ENCODE peak calls at places on chromosomes 1 and 21, in seven cellular contexts. One of them, this sample, is unnamed.

GRCh38 chr1:26949266-26949925 is 10.9 kb downstream of the KDF1 start:
- DNase-seq in RKO: no peak
- DNase-seq in ELR: no peak
- DNase-seq in Peyer's patch: no peak
- DNase-seq in HEK293T: no peak
- DNase-seq in brain microvascular endothelial cell: no peak
- DNase-seq in cardiac septum: no peak
- DNase-seq in this sample: no peak

GRCh38 chr1:183443466-183443865 is 25.3 kb upstream of the NMNAT2 start:
- DNase-seq in ELR: no peak
- DNase-seq in RKO: no peak
- DNase-seq in Peyer's patch: no peak
- DNase-seq in cardiac septum: no peak
- DNase-seq in HEK293T: no peak
- DNase-seq in brain microvascular endothelial cell: no peak
- DNase-seq in this sample: no peak

GRCh38 chr21:45427331-45428271 is 22.6 kb downstream of the COL18A1 start:
- DNase-seq in HEK293T: no peak
- DNase-seq in brain microvascular endothelial cell: peak
- DNase-seq in RKO: peak
- DNase-seq in Peyer's patch: peak
- DNase-seq in cardiac septum: peak
- DNase-seq in ELR: peak
- DNase-seq in this sample: peak

GRCh38 chr1:202952818-202953217 is 5.3 kb downstream of the ADIPOR1 start:
- DNase-seq in Peyer's patch: peak
- DNase-seq in ELR: peak
- DNase-seq in HEK293T: no peak
- DNase-seq in brain microvascular endothelial cell: peak
- DNase-seq in RKO: no peak
- DNase-seq in cardiac septum: peak
- DNase-seq in this sample: no peak

GRCh38 chr1:115976062-115976899 is at the start of gene SLC22A15:
- DNase-seq in Peyer's patch: peak
- DNase-seq in HEK293T: peak
- DNase-seq in ELR: peak
- DNase-seq in brain microvascular endothelial cell: no peak
- DNase-seq in RKO: peak
- DNase-seq in cardiac septum: peak
- DNase-seq in this sample: peak

GRCh38 chr1:43873851-43874250 is 59.8 kb upstream of the ARTN start:
- DNase-seq in HEK293T: no peak
- DNase-seq in brain microvascular endothelial cell: no peak
- DNase-seq in RKO: no peak
- DNase-seq in ELR: no peak
- DNase-seq in Peyer's patch: no peak
- DNase-seq in cardiac septum: no peak
- DNase-seq in this sample: no peak

GRCh38 chr1:159921700-159922498 is 3.4 kb downstream of the TAGLN2 start:
- DNase-seq in brain microvascular endothelial cell: no peak
- DNase-seq in Peyer's patch: peak
- DNase-seq in ELR: peak
- DNase-seq in cardiac septum: no peak
- DNase-seq in HEK293T: no peak
- DNase-seq in RKO: no peak
- DNase-seq in this sample: peak

GRCh38 chr1:229704157-229704556 is 78.1 kb downstream of the URB2 start:
- DNase-seq in HEK293T: no peak
- DNase-seq in Peyer's patch: no peak
- DNase-seq in RKO: no peak
- DNase-seq in brain microvascular endothelial cell: no peak
- DNase-seq in ELR: no peak
- DNase-seq in cardiac septum: no peak
- DNase-seq in this sample: no peak

GRCh38 chr21:33640697-33641338 is 723 bp downstream of the CRYZL1 start:
- DNase-seq in ELR: peak
- DNase-seq in Peyer's patch: no peak
- DNase-seq in HEK293T: peak
- DNase-seq in cardiac septum: no peak
- DNase-seq in brain microvascular endothelial cell: no peak
- DNase-seq in RKO: peak
- DNase-seq in this sample: no peak

GRCh38 chr1:21594935-21595897 is 73.9 kb downstream of the RAP1GAP start:
- DNase-seq in ELR: peak
- DNase-seq in brain microvascular endothelial cell: peak
- DNase-seq in HEK293T: peak
- DNase-seq in cardiac septum: peak
- DNase-seq in Peyer's patch: peak
- DNase-seq in RKO: peak
- DNase-seq in this sample: peak

GRCh38 chr1:107139833-107140702 is 771 bp upstream of the NTNG1 start:
- DNase-seq in cardiac septum: no peak
- DNase-seq in Peyer's patch: no peak
- DNase-seq in brain microvascular endothelial cell: peak
- DNase-seq in RKO: no peak
- DNase-seq in HEK293T: peak
- DNase-seq in ELR: peak
- DNase-seq in this sample: peak

GRCh38 chr1:64933296-64934070 is 32.9 kb downstream of the JAK1 start:
- DNase-seq in Peyer's patch: no peak
- DNase-seq in cardiac septum: no peak
- DNase-seq in RKO: peak
- DNase-seq in ELR: peak
- DNase-seq in HEK293T: no peak
- DNase-seq in brain microvascular endothelial cell: peak
- DNase-seq in this sample: no peak

GRCh38 chr1:21871943-21872342 is 59.9 kb downstream of the LDLRAD2 start:
- DNase-seq in RKO: no peak
- DNase-seq in cardiac septum: no peak
- DNase-seq in Peyer's patch: no peak
- DNase-seq in ELR: no peak
- DNase-seq in brain microvascular endothelial cell: no peak
- DNase-seq in HEK293T: no peak
- DNase-seq in this sample: no peak

GRCh38 chr1:33348676-33349080 is 27.8 kb upstream of the A3GALT2 start:
- DNase-seq in RKO: peak
- DNase-seq in Peyer's patch: no peak
- DNase-seq in brain microvascular endothelial cell: no peak
- DNase-seq in ELR: peak
- DNase-seq in HEK293T: no peak
- DNase-seq in cardiac septum: no peak
- DNase-seq in this sample: no peak

GRCh38 chr1:164703415-164703814 is 144.4 kb downstream of the PBX1 start:
- DNase-seq in HEK293T: peak
- DNase-seq in ELR: no peak
- DNase-seq in Peyer's patch: no peak
- DNase-seq in cardiac septum: no peak
- DNase-seq in RKO: no peak
- DNase-seq in brain microvascular endothelial cell: no peak
- DNase-seq in this sample: no peak

GRCh38 chr1:18999287-18999852 is 42.9 kb upstream of the IFFO2 start:
- DNase-seq in RKO: no peak
- DNase-seq in cardiac septum: no peak
- DNase-seq in ELR: no peak
- DNase-seq in HEK293T: no peak
- DNase-seq in brain microvascular endothelial cell: no peak
- DNase-seq in Peyer's patch: no peak
- DNase-seq in this sample: no peak

GRCh38 chr1:86914998-86915736 is 732 bp downstream of the HS2ST1 start:
- DNase-seq in RKO: peak
- DNase-seq in HEK293T: peak
- DNase-seq in Peyer's patch: peak
- DNase-seq in brain microvascular endothelial cell: peak
- DNase-seq in ELR: peak
- DNase-seq in cardiac septum: peak
- DNase-seq in this sample: peak

GRCh38 chr1:11674488-11674887 is 6.5 kb downstream of the MAD2L2 start:
- DNase-seq in brain microvascular endothelial cell: no peak
- DNase-seq in HEK293T: no peak
- DNase-seq in cardiac septum: no peak
- DNase-seq in ELR: no peak
- DNase-seq in Peyer's patch: no peak
- DNase-seq in RKO: no peak
- DNase-seq in this sample: no peak

GRCh38 chr1:58862728-58863385 is 79.0 kb upstream of the JUN start:
- DNase-seq in Peyer's patch: no peak
- DNase-seq in brain microvascular endothelial cell: no peak
- DNase-seq in cardiac septum: no peak
- DNase-seq in RKO: no peak
- DNase-seq in HEK293T: no peak
- DNase-seq in ELR: no peak
- DNase-seq in this sample: no peak

GRCh38 chr1:51421961-51422360 is 91.6 kb upstream of the TTC39A start:
- DNase-seq in cardiac septum: no peak
- DNase-seq in brain microvascular endothelial cell: peak
- DNase-seq in RKO: peak
- DNase-seq in HEK293T: peak
- DNase-seq in ELR: peak
- DNase-seq in Peyer's patch: no peak
- DNase-seq in this sample: no peak